ENCODE peak calls at places on chromosomes 7 and 10, in ten cellular contexts. C is bronchial epithelial cell, Z is A549, O is neural progenitor cell, S is fibroblast of pulmonary artery, Q is RWPE2, V is Calu3, K is body of pancreas, Y is ovary, B is H9. P is an unnamed sample.

GRCh38 chr7:135328526-135328925 is 94.9 kb downstream of the STRA8 start:
- DNase-seq in C (no peak), Z (no peak), O (no peak), S (no peak), Q (no peak), V (no peak), K (no peak), Y (no peak), B (no peak), P (no peak)

GRCh38 chr10:63200416-63200815 is 67.3 kb downstream of the NRBF2 start:
- DNase-seq in C (no peak), Z (no peak), O (peak), S (no peak), Q (no peak), V (no peak), K (no peak), Y (no peak), B (no peak), P (no peak)

GRCh38 chr10:67549390-67549789 is 146.6 kb downstream of the CTNNA3 start:
- DNase-seq in C (no peak), Z (no peak), O (no peak), S (peak), Q (no peak), V (no peak), K (no peak), Y (no peak), B (no peak), P (no peak)

GRCh38 chr10:68109312-68109711 is at the start of gene MYPN:
- DNase-seq in C (no peak), Z (no peak), O (no peak), S (no peak), Q (no peak), V (no peak), K (no peak), Y (no peak), B (no peak), P (no peak)

GRCh38 chr7:5143106-5143505 is 46.9 kb upstream of the WIPI2 start:
- DNase-seq in C (no peak), Z (no peak), O (no peak), S (no peak), Q (no peak), V (no peak), K (no peak), Y (no peak), B (no peak), P (no peak)

GRCh38 chr10:102780246-102780645 is 36.5 kb downstream of the WBP1L start:
- DNase-seq in C (peak), Z (no peak), O (no peak), S (peak), Q (no peak), V (no peak), K (no peak), Y (no peak), B (no peak), P (no peak)

GRCh38 chr7:67408109-67408508 is 411.5 kb downstream of the TYW1 start:
- DNase-seq in C (no peak), Z (no peak), O (no peak), S (no peak), Q (no peak), V (no peak), K (no peak), Y (no peak), B (no peak), P (no peak)

GRCh38 chr10:78359641-78360091 is 326.0 kb downstream of the RPS24 start:
- DNase-seq in C (no peak), Z (no peak), O (peak), S (no peak), Q (no peak), V (no peak), K (no peak), Y (no peak), B (no peak), P (no peak)

GRCh38 chr7:7641129-7641663 is 644 bp downstream of the UMAD1 start:
- DNase-seq in C (no peak), Z (no peak), O (no peak), S (peak), Q (no peak), V (no peak), K (no peak), Y (no peak), B (peak), P (no peak)

GRCh38 chr10:11225935-11226334 is 208.3 kb downstream of the CELF2 start:
- DNase-seq in C (no peak), Z (no peak), O (no peak), S (no peak), Q (no peak), V (no peak), K (peak), Y (no peak), B (no peak), P (no peak)

GRCh38 chr10:68666280-68666760 is 54.7 kb upstream of the CCAR1 start:
- DNase-seq in C (peak), Z (no peak), O (no peak), S (peak), Q (no peak), V (no peak), K (no peak), Y (no peak), B (no peak), P (no peak)

GRCh38 chr10:129096340-129096984 is 370.6 kb upstream of the MGMT start:
- DNase-seq in C (peak), Z (no peak), O (no peak), S (peak), Q (no peak), V (no peak), K (peak), Y (peak), B (no peak), P (no peak)

GRCh38 chr7:66296555-66296954 is 91.4 kb downstream of the TPST1 start:
- DNase-seq in C (peak), Z (no peak), O (no peak), S (peak), Q (no peak), V (no peak), K (no peak), Y (no peak), B (no peak), P (no peak)

GRCh38 chr7:141456298-141456697 is 94.9 kb upstream of the AGK start:
- DNase-seq in C (no peak), Z (peak), O (no peak), S (no peak), Q (no peak), V (no peak), K (no peak), Y (no peak), B (no peak), P (no peak)

GRCh38 chr7:105673367-105674188 is 92.3 kb upstream of the EFCAB10 start:
- DNase-seq in C (peak), Z (no peak), O (no peak), S (no peak), Q (no peak), V (no peak), K (peak), Y (no peak), B (no peak), P (no peak)

GRCh38 chr7:155021699-155022145 is 18.8 kb upstream of the PAXIP1 start:
- DNase-seq in C (no peak), Z (no peak), O (no peak), S (no peak), Q (no peak), V (no peak), K (no peak), Y (no peak), B (no peak), P (no peak)

GRCh38 chr7:24739306-24739705 is 18.0 kb downstream of the GSDME start:
- DNase-seq in C (no peak), Z (no peak), O (no peak), S (no peak), Q (no peak), V (no peak), K (no peak), Y (no peak), B (no peak), P (no peak)

GRCh38 chr10:94214497-94214896 is 148.2 kb downstream of the NOC3L start:
- DNase-seq in C (no peak), Z (no peak), O (no peak), S (no peak), Q (no peak), V (no peak), K (no peak), Y (no peak), B (no peak), P (no peak)

GRCh38 chr7:151904270-151904669 is 27.4 kb upstream of the PRKAG2 start:
- DNase-seq in C (no peak), Z (no peak), O (no peak), S (no peak), Q (no peak), V (no peak), K (no peak), Y (no peak), B (no peak), P (no peak)

GRCh38 chr7:144057954-144058353 is 9.2 kb downstream of the OR2A5 start:
- DNase-seq in C (no peak), Z (peak), O (no peak), S (peak), Q (no peak), V (no peak), K (no peak), Y (no peak), B (no peak), P (no peak)

DNA sequence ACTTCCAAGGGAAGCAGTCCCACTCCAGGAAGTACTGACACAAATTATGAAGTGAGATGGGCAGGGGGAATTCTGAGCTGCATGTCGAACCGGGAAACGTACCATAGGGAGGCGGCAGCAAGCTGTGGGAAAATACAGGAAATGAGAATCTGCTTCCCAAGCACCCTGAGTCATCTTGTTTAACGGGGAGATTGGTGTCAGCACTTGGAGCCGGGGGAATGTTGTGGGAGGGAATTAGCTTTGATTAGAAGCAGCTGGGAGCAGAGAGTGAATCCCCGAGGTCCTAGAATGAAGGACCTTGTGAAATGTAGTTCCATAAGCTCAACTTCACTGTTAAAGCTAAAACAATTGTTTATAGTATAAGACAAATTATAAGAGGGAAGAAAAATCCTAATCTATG is 141.4 kb upstream of the PRKCQ start:
- DNase-seq in C (peak), Z (peak), O (no peak), S (peak), Q (peak), V (peak), K (peak), Y (peak), B (no peak), P (no peak)
- TF ChIP-seq CTCF in C (peak), Z (peak), O (no peak), S (peak), Q (peak), V (no peak), K (no peak), Y (no peak), B (no peak), P (no peak)

GRCh38 chr7:116526897-116527296 is 2.1 kb downstream of the CAV1 start:
- DNase-seq in C (peak), Z (no peak), O (no peak), S (no peak), Q (no peak), V (no peak), K (no peak), Y (no peak), B (no peak), P (no peak)

GRCh38 chr7:116524221-116524608 is 621 bp upstream of the CAV1 start:
- DNase-seq in C (no peak), Z (no peak), O (no peak), S (no peak), Q (no peak), V (no peak), K (no peak), Y (no peak), B (no peak), P (no peak)

GRCh38 chr7:116524609-116525297 is at the start of gene CAV1:
- DNase-seq in C (peak), Z (peak), O (peak), S (peak), Q (peak), V (peak), K (peak), Y (peak), B (peak), P (peak)

GRCh38 chr7:116525913-116526857 is 1.3 kb downstream of the CAV1 start:
- DNase-seq in C (peak), Z (peak), O (peak), S (peak), Q (peak), V (peak), K (peak), Y (peak), B (peak), P (peak)

DNA sequence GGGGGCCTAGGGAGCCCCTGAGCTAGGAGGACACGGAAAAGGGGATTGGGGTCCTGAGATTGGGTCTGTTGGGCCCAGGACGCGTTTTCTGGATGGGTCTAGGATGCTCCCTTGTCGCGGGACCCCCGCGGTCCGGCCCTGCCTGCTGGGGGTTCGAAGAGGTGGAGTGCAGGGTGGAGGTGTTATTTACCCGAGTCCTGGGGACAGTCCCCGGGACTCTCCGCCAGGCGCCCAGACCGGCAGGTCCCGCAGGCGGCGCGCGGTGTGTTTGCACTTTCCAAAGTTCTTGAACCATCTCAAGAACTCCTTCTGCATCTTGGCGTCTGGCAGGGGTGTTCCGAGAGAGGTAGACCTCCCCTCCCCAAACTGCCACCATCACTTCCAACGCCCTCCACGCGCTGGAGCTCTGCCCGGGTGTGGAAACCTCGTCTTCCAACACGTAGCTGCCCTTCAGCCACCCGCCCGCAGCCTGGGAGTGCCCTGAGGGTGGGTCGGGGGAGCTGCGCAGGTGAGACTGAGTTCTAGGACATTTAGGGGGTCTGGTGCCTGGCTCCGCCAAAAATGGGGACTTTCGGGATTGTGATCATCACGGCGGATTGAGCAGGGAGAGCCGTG is 569 bp downstream of the CAV1 start:
- DNase-seq in C (no peak), Z (peak), O (peak), S (peak), Q (peak), V (peak), K (no peak), Y (peak), B (peak), P (peak)
- TF ChIP-seq CTCF in C (no peak), Z (no peak), O (no peak), S (no peak), Q (no peak), V (no peak), K (no peak), Y (no peak), B (no peak), P (no peak)

GRCh38 chr7:130695840-130696239 is 9.5 kb upstream of the TSGA13 start:
- DNase-seq in C (peak), Z (peak), O (peak), S (peak), Q (no peak), V (peak), K (no peak), Y (no peak), B (no peak), P (no peak)
- TF ChIP-seq CTCF in C (peak), Z (peak), O (peak), S (peak), Q (peak), V (peak), K (peak), Y (peak), B (peak), P (no peak)

DNA sequence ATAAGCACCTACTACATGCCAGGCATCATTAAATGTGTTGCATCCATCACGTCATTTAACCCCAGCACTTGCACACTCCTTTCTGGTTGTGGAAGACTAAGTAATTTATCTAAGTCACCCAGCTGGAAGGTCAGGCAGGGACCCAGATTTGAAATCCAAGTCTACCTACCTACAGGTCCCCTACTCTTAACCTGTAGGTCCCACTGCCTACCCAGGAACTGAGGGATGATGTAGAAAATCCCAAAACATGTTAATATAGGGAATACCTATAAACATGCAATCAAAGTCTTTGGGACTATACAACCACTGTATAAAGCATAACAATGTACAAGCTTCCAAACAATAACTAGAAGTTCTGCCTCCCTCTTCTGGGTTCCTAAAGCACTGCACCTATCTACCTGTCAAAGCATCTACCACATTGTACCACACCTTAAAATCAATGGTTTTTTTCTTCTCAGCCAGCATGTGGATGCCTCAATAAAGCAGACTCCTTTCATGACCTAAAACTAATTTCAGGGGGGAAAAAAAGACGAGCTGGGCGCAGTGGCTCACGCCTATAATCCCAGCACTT is 5.6 kb downstream of the IL6 start:
- DNase-seq in C (peak), Z (peak), O (no peak), S (peak), Q (no peak), V (peak), K (no peak), Y (no peak), B (no peak), P (no peak)
- TF ChIP-seq CTCF in C (peak), Z (peak), O (peak), S (peak), Q (peak), V (peak), K (no peak), Y (no peak), B (peak), P (no peak)

DNA sequence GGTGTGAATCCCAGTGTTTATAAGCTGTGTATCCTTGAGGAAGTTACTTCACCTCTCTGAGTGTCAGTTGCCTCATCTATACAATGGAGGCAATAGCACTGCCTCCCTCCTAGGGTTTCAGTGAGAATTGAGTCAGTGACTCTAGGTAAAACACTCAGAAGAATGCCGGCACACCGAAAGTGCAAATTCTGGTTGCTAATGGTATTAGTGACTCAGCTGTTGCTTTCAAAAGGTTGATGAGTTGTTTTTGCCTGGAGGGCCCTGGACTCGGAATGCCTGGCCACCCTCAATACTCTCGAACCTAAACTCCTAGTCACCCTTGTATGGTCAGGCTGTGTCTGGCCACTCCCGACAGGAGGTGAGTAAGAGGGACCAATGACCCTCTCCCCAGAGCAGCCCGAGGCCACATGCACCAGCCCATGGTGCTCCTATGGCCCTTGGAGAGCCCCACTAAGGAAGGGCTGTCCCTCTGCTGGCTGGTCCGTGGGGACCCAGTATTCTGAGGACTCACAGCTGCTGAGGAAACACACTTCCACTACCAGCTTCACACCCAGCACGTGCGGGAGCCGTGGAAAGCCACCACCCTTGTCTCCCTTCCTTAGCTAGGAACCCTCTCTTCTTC is 60.2 kb downstream of the CALML3 start:
- DNase-seq in C (peak), Z (peak), O (no peak), S (peak), Q (peak), V (peak), K (no peak), Y (no peak), B (peak), P (no peak)
- TF ChIP-seq CTCF in C (peak), Z (no peak), O (no peak), S (no peak), Q (no peak), V (no peak), K (no peak), Y (no peak), B (no peak), P (no peak)

DNA sequence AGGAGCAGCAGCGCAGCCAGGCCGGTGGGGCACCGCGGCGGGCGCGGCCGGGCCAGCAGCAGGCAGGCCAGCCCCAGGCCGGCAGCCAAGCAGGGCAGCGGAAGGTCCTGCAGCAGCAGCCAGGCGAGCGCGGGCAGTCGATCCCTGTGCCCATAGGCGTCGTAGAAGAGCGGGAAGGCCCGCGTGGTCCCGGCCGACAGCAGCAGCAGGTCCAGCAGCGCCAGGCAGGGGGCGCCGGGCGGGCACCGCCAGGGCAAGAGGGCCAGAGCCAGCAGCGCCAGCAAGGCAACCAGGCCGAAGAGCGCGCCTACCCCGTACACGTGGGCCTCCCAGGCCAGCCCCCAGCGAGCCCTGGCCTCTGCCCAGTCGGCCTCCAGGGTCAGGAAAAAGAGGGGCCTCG is 8.4 kb upstream of the RBM28 start:
- DNase-seq in C (peak), Z (peak), O (peak), S (peak), Q (peak), V (no peak), K (peak), Y (peak), B (peak), P (peak)
- TF ChIP-seq CTCF in C (peak), Z (no peak), O (peak), S (peak), Q (peak), V (peak), K (peak), Y (no peak), B (peak), P (peak)

P was measured in glutamatergic neuron.